ENCODE peak calls at places on chromosomes 11 and 22, in six cellular contexts. O is NCI-H2227 treated with DMSO at 0.1 percent for 48 hours; S is stimulated activated naive CD8-positive, alpha-beta T cell treated with anti-CD3 and anti-CD28 coated beads, Interleukin-15, amount 100 ng/mL, for 72 hours; W is cerebellar cortex; L is erythroblast; Q is nucleus accumbens. F is an unnamed sample.

GRCh38 chr11:61960532-61960931 is 6.9 kb downstream of the FTH1 start:
- DNase-seq in S (no peak), W (no peak), L (no peak), Q (no peak), O (no peak), F (no peak)

GRCh38 chr22:50105529-50106100 is 15.8 kb downstream of the MOV10L1 start:
- DNase-seq in S (no peak), O (no peak), L (peak; percentile 50), Q (no peak), W (no peak), F (no peak)

GRCh38 chr11:87675993-87676392 is 499.2 kb downstream of the RAB38 start:
- DNase-seq in O (no peak), Q (no peak), S (no peak), W (no peak), L (no peak), F (no peak)

GRCh38 chr11:87359401-87359800 is 321.7 kb downstream of the TMEM135 start:
- DNase-seq in W (no peak), L (no peak), Q (no peak), S (no peak), O (no peak), F (peak; percentile 90)

GRCh38 chr11:100512475-100512874 is 174.6 kb upstream of the ARHGAP42 start:
- DNase-seq in L (no peak), Q (no peak), W (no peak), S (no peak), O (no peak), F (no peak)

GRCh38 chr11:35619754-35620640 is 1.7 kb downstream of the FJX1 start:
- DNase-seq in Q (peak; percentile 49), S (no peak), L (no peak), W (peak; percentile 59), O (peak; percentile 19), F (no peak)

GRCh38 chr22:35749808-35750207 is 32.1 kb downstream of the APOL5 start:
- DNase-seq in Q (no peak), S (no peak), L (no peak), O (no peak), W (no peak), F (no peak)

GRCh38 chr22:36221799-36222751 is 17.3 kb downstream of the APOL2 start:
- DNase-seq in L (peak; percentile 62), W (peak; percentile 64), S (no peak), Q (no peak), O (peak; percentile 36), F (no peak)

GRCh38 chr11:58318532-58318931 is 40.3 kb downstream of the OR5B17 start:
- DNase-seq in L (no peak), O (no peak), Q (no peak), W (no peak), S (no peak), F (no peak)

GRCh38 chr11:70298243-70298915 is 27.9 kb downstream of the PPFIA1 start:
- DNase-seq in O (no peak), S (no peak), Q (no peak), W (no peak), L (no peak), F (no peak)

GRCh38 chr11:70073188-70073817 is 4.8 kb upstream of the ANO1 start:
- DNase-seq in S (no peak), L (no peak), O (no peak), W (no peak), Q (no peak), F (no peak)

GRCh38 chr11:85028329-85029101 is 598.6 kb downstream of the DLG2 start:
- DNase-seq in W (no peak), Q (no peak), S (no peak), O (no peak), L (no peak), F (no peak)

GRCh38 chr11:27719575-27719925 is 19.3 kb upstream of the BDNF start:
- DNase-seq in L (no peak), Q (no peak), O (no peak), S (no peak), W (peak; percentile 62), F (no peak)

GRCh38 chr11:67563354-67564114 is 20.1 kb upstream of the GSTP1 start:
- DNase-seq in O (no peak), Q (no peak), S (no peak), W (peak; percentile 49), L (no peak), F (no peak)

GRCh38 chr11:120712862-120713770 is 201.6 kb downstream of the GRIK4 start:
- DNase-seq in L (no peak), O (no peak), Q (no peak), S (no peak), W (no peak), F (no peak)

GRCh38 chr22:48849513-48849912 is 978.2 kb downstream of the BRD1 start:
- DNase-seq in W (no peak), O (no peak), L (no peak), S (no peak), Q (no peak), F (no peak)

GRCh38 chr11:70072471-70073187 is 5.5 kb upstream of the ANO1 start:
- DNase-seq in S (no peak), L (no peak), W (no peak), Q (no peak), O (no peak), F (no peak)

GRCh38 chr11:79329561-79329960 is 111.3 kb downstream of the TENM4 start:
- DNase-seq in O (no peak), S (no peak), L (no peak), Q (no peak), W (no peak), F (no peak)

GRCh38 chr11:75325713-75326438 is 25.6 kb downstream of the ARRB1 start:
- DNase-seq in O (no peak), L (no peak), W (no peak), S (peak; percentile 51), Q (peak; percentile 73), F (no peak)

GRCh38 chr22:37032535-37033460 is 13.3 kb downstream of the MPST start:
- DNase-seq in W (no peak), O (no peak), S (no peak), L (no peak), Q (no peak), F (no peak)

GRCh38 chr11:47004595-47005033 is 68.1 kb downstream of the CSTPP1 start:
- DNase-seq in S (no peak), W (peak; percentile 93), O (no peak), L (peak; percentile 96), Q (peak; percentile 7), F (peak; percentile 93)

GRCh38 chr11:86066606-86067229 is 2.2 kb downstream of the PICALM start:
- DNase-seq in O (no peak), Q (no peak), L (peak; percentile 29), S (no peak), W (no peak), F (no peak)

GRCh38 chr22:30855677-30856518 is 112.7 kb downstream of the MORC2 start:
- DNase-seq in Q (no peak), L (no peak), S (no peak), O (no peak), W (no peak), F (no peak)

GRCh38 chr11:87281496-87281895 is 243.8 kb downstream of the TMEM135 start:
- DNase-seq in L (peak; percentile 19), W (no peak), O (no peak), S (no peak), Q (no peak), F (no peak)

GRCh38 chr11:12232819-12233601 is 122.6 kb downstream of the MICAL2 start:
- DNase-seq in Q (no peak), L (no peak), O (no peak), W (no peak), S (no peak), F (no peak)

GRCh38 chr11:45264839-45265515 is 21.2 kb downstream of the SYT13 start:
- DNase-seq in O (no peak), L (no peak), Q (no peak), S (no peak), W (no peak), F (no peak)

GRCh38 chr11:116234989-116235567 is 537.7 kb downstream of the BUD13 start:
- DNase-seq in Q (no peak), O (no peak), L (no peak), W (no peak), S (no peak), F (no peak)

GRCh38 chr22:31474743-31475142 is 14.9 kb downstream of the EIF4ENIF1 start:
- DNase-seq in O (no peak), Q (no peak), S (no peak), L (no peak), W (no peak), F (no peak)

GRCh38 chr22:35205956-35206355 is 51.3 kb upstream of the HMGXB4 start:
- DNase-seq in L (no peak), O (peak; percentile 64), S (no peak), W (no peak), Q (no peak), F (no peak)

GRCh38 chr11:66277475-66278391 is at the start of gene CNIH2:
- DNase-seq in L (peak; percentile 41), W (no peak), O (no peak), Q (no peak), S (no peak), F (no peak)

GRCh38 chr11:130166457-130166784 is 6.8 kb downstream of the ST14 start:
- DNase-seq in L (no peak), W (no peak), O (no peak), S (no peak), Q (no peak), F (no peak)